ENCODE peak calls at places on chromosomes 3 and 15, in five cellular contexts. T is astrocyte of the spinal cord, Y is brain microvascular endothelial cell, V is tibial artery, M is esophagus muscularis mucosa. Q is an unnamed sample.

GRCh38 chr3:2106438-2106837 is 7.8 kb downstream of the CNTN4 start:
- DNase-seq in Y (no peak), V (no peak), T (no peak), M (no peak), Q (no peak)

GRCh38 chr15:52104532-52105004 is 8.0 kb downstream of the BCL2L10 start:
- DNase-seq in Y (no peak), V (no peak), M (no peak), T (no peak), Q (no peak)

GRCh38 chr3:142647856-142648255 is 51.7 kb downstream of the PLS1 start:
- DNase-seq in M (no peak), T (peak; percentile 58), Y (no peak), V (no peak), Q (peak; percentile 53)

GRCh38 chr15:50182233-50183013 is 427 bp downstream of the SLC27A2 start:
- DNase-seq in V (no peak), T (peak; percentile 34), Y (no peak), M (no peak), Q (peak; percentile 14)

GRCh38 chr15:68642491-68642845 is 63.7 kb downstream of the CORO2B start:
- DNase-seq in M (no peak), V (peak; percentile 59), Y (no peak), T (no peak), Q (no peak)

GRCh38 chr3:37945803-37946530 is 44.6 kb upstream of the VILL start:
- DNase-seq in V (no peak), T (no peak), Y (peak; percentile 36), M (peak; percentile 82), Q (no peak)

GRCh38 chr3:149020839-149021252 is 29.5 kb downstream of the GYG1 start:
- DNase-seq in Y (no peak), T (no peak), V (no peak), M (no peak), Q (no peak)

GRCh38 chr3:169968224-169968623 is 1.6 kb downstream of the SEC62 start:
- DNase-seq in T (no peak), Y (no peak), V (no peak), M (no peak), Q (no peak)

GRCh38 chr3:110343945-110344344 is 727.7 kb upstream of the NECTIN3 start:
- DNase-seq in M (no peak), V (no peak), T (no peak), Y (peak; percentile 4), Q (peak; percentile 57)

GRCh38 chr3:121878411-121878810 is 15.8 kb upstream of the SLC15A2 start:
- DNase-seq in Y (no peak), M (no peak), V (no peak), T (no peak), Q (no peak)

GRCh38 chr3:121885386-121885785 is 8.8 kb upstream of the SLC15A2 start:
- DNase-seq in M (no peak), Y (no peak), V (no peak), T (no peak), Q (no peak)

DNA sequence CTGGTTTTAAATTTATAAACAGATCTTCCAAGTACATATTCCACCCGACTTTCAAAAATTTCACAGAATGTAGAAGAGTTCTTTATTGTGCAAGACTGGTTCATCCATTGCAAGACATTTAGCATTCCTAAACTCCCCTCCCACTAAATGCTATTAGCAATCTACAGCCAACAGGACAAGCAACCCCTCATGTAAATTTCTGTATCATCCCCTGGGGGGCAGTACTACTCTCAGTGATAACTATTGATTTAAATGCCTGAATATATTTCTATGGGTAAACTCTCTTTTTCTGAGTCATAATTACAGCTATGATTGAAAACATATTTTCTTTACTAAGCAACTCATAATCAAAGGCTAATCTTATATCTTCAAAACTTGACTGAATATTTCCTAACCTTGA is 10.7 kb upstream of the SLC15A2 start:
- DNase-seq in M (no peak), Y (peak; percentile 5), V (no peak), T (peak; percentile 5), Q (peak; percentile 54)
- TF ChIP-seq CTCF in M (no peak), Y (peak; percentile 52), V (no peak), T (peak; percentile 39), Q (peak; percentile 46)

DNA sequence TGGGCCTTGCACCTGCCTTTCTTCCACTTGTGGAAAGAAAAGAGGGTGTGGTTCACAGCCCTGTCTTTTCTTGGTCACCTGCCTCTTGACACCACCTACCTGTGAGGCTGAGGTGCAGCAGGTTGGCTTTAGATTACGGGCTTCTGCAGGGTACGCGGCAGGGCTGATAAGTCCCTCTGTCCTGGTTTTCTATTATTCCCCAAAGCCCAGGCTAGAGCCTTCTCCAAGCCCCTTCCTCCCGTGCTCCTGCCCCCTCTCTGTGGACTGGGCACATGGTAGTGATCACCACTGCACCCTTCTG is 44.8 kb upstream of the HACD2 start:
- DNase-seq in V (no peak), M (no peak), T (no peak), Y (no peak), Q (no peak)
- TF ChIP-seq CTCF in V (no peak), M (no peak), T (no peak), Y (no peak), Q (no peak)

DNA sequence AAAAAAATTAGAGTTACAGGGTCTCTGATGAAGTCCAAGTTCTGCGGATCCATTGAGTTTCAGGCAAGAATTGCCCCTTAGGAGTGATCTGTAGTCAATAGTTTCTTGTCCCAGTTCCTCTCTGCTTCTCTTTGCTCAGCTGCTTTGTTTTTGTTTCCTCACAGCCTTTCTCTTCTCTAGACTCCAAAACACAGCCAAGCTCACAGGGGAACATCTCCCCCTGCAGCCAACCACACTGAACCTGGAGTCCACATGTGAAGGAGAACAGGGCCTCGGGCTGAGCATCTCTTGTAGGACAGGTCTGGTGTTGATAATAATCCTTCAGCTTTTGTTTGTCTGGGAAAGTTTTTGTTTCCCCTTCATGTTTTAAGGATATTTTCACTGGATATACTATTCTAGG is 202.6 kb upstream of the ATP10A start:
- DNase-seq in M (no peak), V (no peak), Y (no peak), T (no peak), Q (no peak)
- TF ChIP-seq CTCF in M (no peak), V (no peak), Y (no peak), T (no peak), Q (no peak)

GRCh38 chr3:19886404-19886803 is 47.6 kb downstream of the EFHB start:
- DNase-seq in M (no peak), V (no peak), Y (no peak), T (no peak), Q (no peak)

GRCh38 chr3:19888428-19889152 is 45.4 kb downstream of the EFHB start:
- DNase-seq in V (no peak), T (peak; percentile 20), Y (no peak), M (no peak), Q (no peak)

GRCh38 chr3:19881852-19882251 is 52.2 kb downstream of the EFHB start:
- DNase-seq in V (no peak), T (no peak), M (no peak), Y (no peak), Q (no peak)

GRCh38 chr3:19881036-19881435 is 53.0 kb downstream of the EFHB start:
- DNase-seq in V (no peak), T (no peak), Y (no peak), M (no peak), Q (no peak)

DNA sequence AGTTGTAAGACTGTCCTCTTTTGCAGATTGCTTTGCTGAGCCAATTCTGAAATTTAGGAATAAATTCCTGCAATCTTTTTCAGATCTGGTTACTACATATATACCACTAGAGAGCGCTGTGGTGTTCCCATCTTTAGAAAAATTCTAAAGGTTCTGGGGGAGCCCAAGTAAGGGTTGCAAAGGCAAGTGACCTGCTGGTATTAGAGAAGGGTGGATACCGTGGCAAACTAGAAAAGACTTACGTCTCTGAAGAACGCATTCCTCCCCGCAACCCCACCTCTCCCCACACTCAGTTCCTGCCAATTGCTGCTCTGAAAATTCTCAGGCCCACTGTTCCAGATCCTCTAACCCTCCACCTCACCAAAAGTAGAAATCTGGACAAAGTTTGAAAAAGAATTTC is 48.5 kb downstream of the EFHB start:
- DNase-seq in T (peak; percentile 44), V (no peak), Y (peak; percentile 6), M (no peak), Q (peak; percentile 49)
- TF ChIP-seq CTCF in T (peak; percentile 63), V (peak; percentile 25), Y (peak; percentile 64), M (peak; percentile 43), Q (peak; percentile 60)

DNA sequence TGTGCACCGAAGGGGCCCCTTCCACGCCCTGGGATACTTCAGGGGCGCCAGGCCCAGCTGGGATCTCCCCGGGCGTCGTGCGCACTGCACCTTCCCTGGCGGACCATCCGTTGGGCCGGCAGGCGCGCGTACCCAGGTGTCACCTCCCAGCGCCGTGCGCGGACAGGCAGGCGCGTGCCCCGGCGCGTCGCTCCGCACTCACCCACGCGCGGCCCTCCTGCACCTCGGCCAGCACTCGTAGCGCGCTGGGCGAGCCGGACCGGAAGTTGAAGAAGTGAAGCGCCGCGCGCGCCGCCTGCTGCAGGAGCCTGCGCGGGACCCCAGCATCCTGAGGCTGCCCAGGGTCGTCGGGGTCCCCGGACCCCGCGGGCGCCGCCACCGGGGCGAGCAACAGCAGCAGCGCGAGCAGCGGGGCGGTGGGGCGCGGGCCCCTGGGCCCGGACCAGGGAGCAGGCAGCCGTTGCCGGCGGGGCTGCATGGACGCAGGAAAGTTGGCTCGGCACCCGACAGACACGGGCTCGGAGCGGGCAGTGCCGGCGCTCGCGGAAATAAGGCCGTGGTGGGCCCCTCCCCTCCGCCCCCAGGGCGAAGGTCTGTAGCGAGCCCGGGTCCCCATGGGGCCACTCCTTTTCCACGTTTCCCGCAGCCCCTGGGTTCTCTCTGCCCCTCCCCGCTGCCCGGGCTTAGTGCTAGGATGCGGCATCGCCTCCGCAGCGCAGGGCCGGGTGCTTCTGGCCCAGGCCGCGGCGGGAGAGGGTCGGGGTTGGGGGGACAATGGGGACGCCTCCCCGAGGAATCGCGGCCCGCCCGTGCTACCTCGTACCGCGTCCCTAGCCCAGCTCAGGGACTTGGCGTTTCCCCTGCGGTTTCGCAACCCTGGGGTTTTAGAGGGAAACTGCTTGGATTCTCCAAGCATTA is at the start of gene RARRES1:
- DNase-seq in M (no peak), Y (peak; percentile 39), T (peak; percentile 47), V (peak; percentile 83), Q (peak; percentile 48)
- TF ChIP-seq CTCF in M (peak; percentile 28), Y (no peak), T (peak; percentile 8), V (no peak), Q (no peak)

DNA sequence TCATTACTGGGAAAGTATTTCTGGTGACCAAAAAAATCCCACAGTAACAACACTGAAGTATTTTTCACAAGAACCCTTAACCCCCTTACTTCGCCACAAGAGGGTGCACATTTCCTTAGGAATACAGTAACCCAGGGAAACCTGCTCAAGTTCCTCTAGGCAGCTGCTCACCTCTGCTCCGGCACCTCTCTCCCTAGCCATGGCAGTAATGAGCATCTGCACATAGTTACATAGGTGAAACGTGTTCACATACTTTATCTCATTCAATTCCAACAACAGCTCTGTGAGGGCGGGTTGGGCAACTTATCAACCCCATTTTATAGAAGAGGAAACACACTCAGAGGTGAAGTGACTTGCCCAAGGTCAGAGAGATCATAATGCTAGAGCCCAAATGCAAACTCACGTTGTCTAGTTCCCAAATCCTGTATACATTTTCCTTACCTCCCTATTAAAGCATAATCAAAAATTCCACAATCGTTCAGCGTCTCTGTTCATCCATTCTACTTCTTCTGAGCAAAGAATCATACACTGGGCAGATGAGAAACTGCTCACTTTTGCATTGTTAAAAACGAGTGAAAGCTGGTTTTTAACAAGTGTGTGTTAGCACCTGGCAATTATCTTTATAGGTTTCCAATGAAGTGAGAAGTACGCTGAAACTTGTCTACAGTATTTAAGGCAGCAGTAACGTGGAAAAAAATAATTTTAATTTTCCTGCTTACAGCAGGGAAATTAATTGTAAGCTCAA is 90.7 kb downstream of the IGF2BP2 start:
- DNase-seq in Y (peak; percentile 83), T (peak; percentile 88), V (no peak), M (no peak), Q (peak; percentile 90)
- TF ChIP-seq CTCF in Y (peak; percentile 73), T (peak; percentile 70), V (no peak), M (peak; percentile 25), Q (peak; percentile 77)

Q was measured in fibroblast of mammary gland.